ENCODE peak calls at places on chromosome 6, in six cellular contexts. One of them, this sample, is unnamed.

GRCh38 chr6:157323114-157323923 is at the start of gene TMEM242:
- DNase-seq in renal cortical epithelial cell: peak
- DNase-seq in Right ventricle myocardium superior: peak
- DNase-seq in activated CD4-positive, alpha-beta memory T cell treated with anti-CD3 and anti-CD28 coated beads, Interleukin-2, amount 10 ng/mL, durations not matched to agents 7 days and 5 days: peak
- DNase-seq in brain microvascular endothelial cell: peak
- DNase-seq in lower lobe of right lung: peak
- DNase-seq in this sample: peak

GRCh38 chr6:47097092-47097945 is 55.2 kb upstream of the ADGRF1 start:
- DNase-seq in brain microvascular endothelial cell: peak
- DNase-seq in lower lobe of right lung: peak
- DNase-seq in renal cortical epithelial cell: peak
- DNase-seq in Right ventricle myocardium superior: no peak
- DNase-seq in activated CD4-positive, alpha-beta memory T cell treated with anti-CD3 and anti-CD28 coated beads, Interleukin-2, amount 10 ng/mL, durations not matched to agents 7 days and 5 days: peak
- DNase-seq in this sample: peak

GRCh38 chr6:32854376-32855178 is 585 bp downstream of the PSMB9 start:
- DNase-seq in Right ventricle myocardium superior: peak
- DNase-seq in activated CD4-positive, alpha-beta memory T cell treated with anti-CD3 and anti-CD28 coated beads, Interleukin-2, amount 10 ng/mL, durations not matched to agents 7 days and 5 days: peak
- DNase-seq in lower lobe of right lung: peak
- DNase-seq in renal cortical epithelial cell: no peak
- DNase-seq in brain microvascular endothelial cell: no peak
- DNase-seq in this sample: no peak

GRCh38 chr6:111980979-111981378 is 72.9 kb upstream of the CCN6 start:
- DNase-seq in Right ventricle myocardium superior: peak
- DNase-seq in brain microvascular endothelial cell: no peak
- DNase-seq in renal cortical epithelial cell: no peak
- DNase-seq in activated CD4-positive, alpha-beta memory T cell treated with anti-CD3 and anti-CD28 coated beads, Interleukin-2, amount 10 ng/mL, durations not matched to agents 7 days and 5 days: no peak
- DNase-seq in lower lobe of right lung: no peak
- DNase-seq in this sample: no peak

GRCh38 chr6:150072201-150072600 is 3.3 kb upstream of the ULBP3 start:
- DNase-seq in activated CD4-positive, alpha-beta memory T cell treated with anti-CD3 and anti-CD28 coated beads, Interleukin-2, amount 10 ng/mL, durations not matched to agents 7 days and 5 days: peak
- DNase-seq in Right ventricle myocardium superior: peak
- DNase-seq in renal cortical epithelial cell: peak
- DNase-seq in brain microvascular endothelial cell: peak
- DNase-seq in lower lobe of right lung: peak
- DNase-seq in this sample: peak

GRCh38 chr6:75204959-75205775 is 686 bp downstream of the COL12A1 start:
- DNase-seq in Right ventricle myocardium superior: peak
- DNase-seq in activated CD4-positive, alpha-beta memory T cell treated with anti-CD3 and anti-CD28 coated beads, Interleukin-2, amount 10 ng/mL, durations not matched to agents 7 days and 5 days: peak
- DNase-seq in renal cortical epithelial cell: no peak
- DNase-seq in lower lobe of right lung: peak
- DNase-seq in brain microvascular endothelial cell: peak
- DNase-seq in this sample: peak

GRCh38 chr6:29045075-29045474 is at the start of gene OR2W1:
- DNase-seq in renal cortical epithelial cell: no peak
- DNase-seq in lower lobe of right lung: no peak
- DNase-seq in Right ventricle myocardium superior: no peak
- DNase-seq in brain microvascular endothelial cell: no peak
- DNase-seq in activated CD4-positive, alpha-beta memory T cell treated with anti-CD3 and anti-CD28 coated beads, Interleukin-2, amount 10 ng/mL, durations not matched to agents 7 days and 5 days: no peak
- DNase-seq in this sample: no peak

GRCh38 chr6:63440057-63440456 is 120.3 kb upstream of the LGSN start:
- DNase-seq in brain microvascular endothelial cell: no peak
- DNase-seq in renal cortical epithelial cell: no peak
- DNase-seq in lower lobe of right lung: no peak
- DNase-seq in activated CD4-positive, alpha-beta memory T cell treated with anti-CD3 and anti-CD28 coated beads, Interleukin-2, amount 10 ng/mL, durations not matched to agents 7 days and 5 days: no peak
- DNase-seq in Right ventricle myocardium superior: no peak
- DNase-seq in this sample: peak

GRCh38 chr6:108714012-108714773 is 134.0 kb upstream of the ARMC2 start:
- DNase-seq in activated CD4-positive, alpha-beta memory T cell treated with anti-CD3 and anti-CD28 coated beads, Interleukin-2, amount 10 ng/mL, durations not matched to agents 7 days and 5 days: peak
- DNase-seq in lower lobe of right lung: no peak
- DNase-seq in renal cortical epithelial cell: peak
- DNase-seq in Right ventricle myocardium superior: no peak
- DNase-seq in brain microvascular endothelial cell: peak
- DNase-seq in this sample: peak

GRCh38 chr6:96907498-96907897 is 9.8 kb upstream of the NDUFAF4 start:
- DNase-seq in renal cortical epithelial cell: no peak
- DNase-seq in Right ventricle myocardium superior: no peak
- DNase-seq in lower lobe of right lung: no peak
- DNase-seq in brain microvascular endothelial cell: peak
- DNase-seq in activated CD4-positive, alpha-beta memory T cell treated with anti-CD3 and anti-CD28 coated beads, Interleukin-2, amount 10 ng/mL, durations not matched to agents 7 days and 5 days: peak
- DNase-seq in this sample: peak

GRCh38 chr6:72946766-72947165 is 278.5 kb downstream of the KHDC1L start:
- DNase-seq in Right ventricle myocardium superior: no peak
- DNase-seq in lower lobe of right lung: no peak
- DNase-seq in renal cortical epithelial cell: peak
- DNase-seq in activated CD4-positive, alpha-beta memory T cell treated with anti-CD3 and anti-CD28 coated beads, Interleukin-2, amount 10 ng/mL, durations not matched to agents 7 days and 5 days: no peak
- DNase-seq in brain microvascular endothelial cell: peak
- DNase-seq in this sample: peak

GRCh38 chr6:20680697-20681165 is 146.5 kb downstream of the CDKAL1 start:
- DNase-seq in renal cortical epithelial cell: no peak
- DNase-seq in Right ventricle myocardium superior: no peak
- DNase-seq in activated CD4-positive, alpha-beta memory T cell treated with anti-CD3 and anti-CD28 coated beads, Interleukin-2, amount 10 ng/mL, durations not matched to agents 7 days and 5 days: no peak
- DNase-seq in brain microvascular endothelial cell: peak
- DNase-seq in lower lobe of right lung: no peak
- DNase-seq in this sample: no peak

GRCh38 chr6:143405381-143406154 is 44.9 kb downstream of the ADAT2 start:
- DNase-seq in lower lobe of right lung: no peak
- DNase-seq in brain microvascular endothelial cell: peak
- DNase-seq in Right ventricle myocardium superior: no peak
- DNase-seq in activated CD4-positive, alpha-beta memory T cell treated with anti-CD3 and anti-CD28 coated beads, Interleukin-2, amount 10 ng/mL, durations not matched to agents 7 days and 5 days: no peak
- DNase-seq in renal cortical epithelial cell: peak
- DNase-seq in this sample: peak

GRCh38 chr6:104789770-104790190 is 69.9 kb downstream of the HACE1 start:
- DNase-seq in brain microvascular endothelial cell: peak
- DNase-seq in lower lobe of right lung: no peak
- DNase-seq in activated CD4-positive, alpha-beta memory T cell treated with anti-CD3 and anti-CD28 coated beads, Interleukin-2, amount 10 ng/mL, durations not matched to agents 7 days and 5 days: no peak
- DNase-seq in renal cortical epithelial cell: peak
- DNase-seq in Right ventricle myocardium superior: no peak
- DNase-seq in this sample: peak

GRCh38 chr6:162032620-162033019 is 694.9 kb downstream of the PRKN start:
- DNase-seq in activated CD4-positive, alpha-beta memory T cell treated with anti-CD3 and anti-CD28 coated beads, Interleukin-2, amount 10 ng/mL, durations not matched to agents 7 days and 5 days: no peak
- DNase-seq in Right ventricle myocardium superior: no peak
- DNase-seq in renal cortical epithelial cell: peak
- DNase-seq in brain microvascular endothelial cell: peak
- DNase-seq in lower lobe of right lung: no peak
- DNase-seq in this sample: peak

GRCh38 chr6:15058200-15059070 is 187.4 kb upstream of the JARID2 start:
- DNase-seq in lower lobe of right lung: no peak
- DNase-seq in brain microvascular endothelial cell: no peak
- DNase-seq in Right ventricle myocardium superior: no peak
- DNase-seq in renal cortical epithelial cell: no peak
- DNase-seq in activated CD4-positive, alpha-beta memory T cell treated with anti-CD3 and anti-CD28 coated beads, Interleukin-2, amount 10 ng/mL, durations not matched to agents 7 days and 5 days: no peak
- DNase-seq in this sample: no peak

GRCh38 chr6:19812512-19813119 is 24.6 kb upstream of the ID4 start:
- DNase-seq in activated CD4-positive, alpha-beta memory T cell treated with anti-CD3 and anti-CD28 coated beads, Interleukin-2, amount 10 ng/mL, durations not matched to agents 7 days and 5 days: no peak
- DNase-seq in brain microvascular endothelial cell: peak
- DNase-seq in lower lobe of right lung: no peak
- DNase-seq in renal cortical epithelial cell: peak
- DNase-seq in Right ventricle myocardium superior: no peak
- DNase-seq in this sample: peak

GRCh38 chr6:6712258-6712978 is 123.9 kb downstream of the LY86 start:
- DNase-seq in brain microvascular endothelial cell: peak
- DNase-seq in renal cortical epithelial cell: peak
- DNase-seq in Right ventricle myocardium superior: no peak
- DNase-seq in lower lobe of right lung: peak
- DNase-seq in activated CD4-positive, alpha-beta memory T cell treated with anti-CD3 and anti-CD28 coated beads, Interleukin-2, amount 10 ng/mL, durations not matched to agents 7 days and 5 days: no peak
- DNase-seq in this sample: peak